ENCODE peak calls at places on chromosomes 11 and 22, in four cellular contexts. J is A549, W is tibial nerve, T is GM12878. A is an unnamed sample.

GRCh38 chr11:9982796-9983579 is 311.0 kb downstream of the SBF2 start:
- DNase-seq in J (peak), W (no peak), T (no peak), A (no peak)

GRCh38 chr11:120404495-120404894 is 68.3 kb downstream of the ARHGEF12 start:
- DNase-seq in J (no peak), W (no peak), T (no peak), A (no peak)

GRCh38 chr11:134510171-134510570 is 98.1 kb upstream of the B3GAT1 start:
- DNase-seq in J (no peak), W (no peak), T (no peak), A (no peak)

GRCh38 chr11:6862961-6863360 is at the start of gene OR10A2:
- DNase-seq in J (no peak), W (no peak), T (no peak), A (no peak)

GRCh38 chr11:125945011-125945796 is 640 bp upstream of the VSIG10L2 start:
- DNase-seq in J (no peak), W (no peak), T (no peak), A (no peak)

GRCh38 chr11:16787035-16787744 is 48.7 kb downstream of the C11orf58 start:
- DNase-seq in J (no peak), W (no peak), T (no peak), A (peak)

GRCh38 chr11:927871-928270 is 2.2 kb downstream of the AP2A2 start:
- DNase-seq in J (no peak), W (no peak), T (no peak), A (no peak)

GRCh38 chr11:20066013-20066782 is 94.1 kb downstream of the DBX1 start:
- DNase-seq in J (no peak), W (no peak), T (no peak), A (no peak)

GRCh38 chr22:32023251-32023827 is 19.7 kb upstream of the SLC5A1 start:
- DNase-seq in J (no peak), W (no peak), T (no peak), A (no peak)

GRCh38 chr11:70826541-70826943 is 425.8 kb downstream of the SHANK2 start:
- DNase-seq in J (no peak), W (no peak), T (no peak), A (peak)

GRCh38 chr22:42734406-42734805 is 13.7 kb upstream of the A4GALT start:
- DNase-seq in J (no peak), W (no peak), T (no peak), A (no peak)

GRCh38 chr11:76266269-76266668 is 60.0 kb upstream of the WNT11 start:
- DNase-seq in J (peak), W (no peak), T (no peak), A (peak)

GRCh38 chr11:76802621-76803020 is 19.5 kb downstream of the TSKU start:
- DNase-seq in J (peak), W (no peak), T (no peak), A (no peak)

GRCh38 chr11:437228-437870 is 4.5 kb downstream of the ANO9 start:
- DNase-seq in J (no peak), W (no peak), T (no peak), A (no peak)

GRCh38 chr22:29626497-29627195 is 23.2 kb downstream of the NF2 start:
- DNase-seq in J (no peak), W (no peak), T (no peak), A (no peak)

GRCh38 chr22:28810839-28811491 is 10.6 kb upstream of the XBP1 start:
- DNase-seq in J (no peak), W (no peak), T (no peak), A (no peak)

GRCh38 chr22:30092686-30093085 is 12.4 kb downstream of the HORMAD2 start:
- DNase-seq in J (no peak), W (no peak), T (no peak), A (no peak)

GRCh38 chr22:32324505-32325415 is 32.9 kb upstream of the RFPL3 start:
- DNase-seq in J (no peak), W (no peak), T (no peak), A (no peak)

GRCh38 chr22:30202531-30203006 is 44.0 kb downstream of the LIF start:
- DNase-seq in J (no peak), W (no peak), T (no peak), A (no peak)

GRCh38 chr11:22466809-22467208 is 128.6 kb downstream of the SLC17A6 start:
- DNase-seq in J (peak), W (no peak), T (no peak), A (no peak)

GRCh38 chr11:108897071-108897481 is 232.2 kb downstream of the DDX10 start:
- DNase-seq in J (no peak), W (no peak), T (no peak), A (no peak)

GRCh38 chr11:10450451-10451398 is 4.3 kb upstream of the AMPD3 start:
- DNase-seq in J (peak), W (no peak), T (no peak), A (no peak)

GRCh38 chr22:20530368-20531153 is 23.2 kb downstream of the MED15 start:
- DNase-seq in J (peak), W (no peak), T (no peak), A (no peak)

GRCh38 chr11:14413307-14414072 is 54.5 kb upstream of the RRAS2 start:
- DNase-seq in J (peak), W (no peak), T (no peak), A (peak)

GRCh38 chr11:68043349-68044144 is 4.7 kb downstream of the TCIRG1 start:
- DNase-seq in J (peak), W (no peak), T (no peak), A (peak)

GRCh38 chr11:21321530-21321929 is 652.1 kb downstream of the NELL1 start:
- DNase-seq in J (no peak), W (no peak), T (no peak), A (no peak)

GRCh38 chr11:110077866-110078325 is 15.3 kb upstream of the ZC3H12C start:
- DNase-seq in J (no peak), W (no peak), T (peak), A (no peak)

GRCh38 chr22:33565580-33565995 is 354.7 kb downstream of the LARGE1 start:
- DNase-seq in J (no peak), W (no peak), T (no peak), A (no peak)

GRCh38 chr11:107275632-107276031 is 182.0 kb downstream of the CWF19L2 start:
- DNase-seq in J (peak), W (no peak), T (no peak), A (no peak)

GRCh38 chr22:22239311-22239939 is 5.2 kb upstream of the VPREB1 start:
- DNase-seq in J (no peak), W (no peak), T (no peak), A (no peak)

GRCh38 chr11:58965246-58965985 is 26.1 kb downstream of the GLYATL1 start:
- DNase-seq in J (no peak), W (no peak), T (no peak), A (no peak)

GRCh38 chr11:2529636-2530035 is 84.8 kb downstream of the KCNQ1 start:
- DNase-seq in J (no peak), W (no peak), T (no peak), A (peak)

GRCh38 chr11:2517016-2517385 is 72.2 kb downstream of the KCNQ1 start:
- DNase-seq in J (no peak), W (no peak), T (no peak), A (peak)

GRCh38 chr11:43687120-43687791 is 6.7 kb downstream of the HSD17B12 start:
- DNase-seq in J (no peak), W (no peak), T (no peak), A (no peak)

GRCh38 chr11:10400856-10401255 is 54.2 kb upstream of the AMPD3 start:
- DNase-seq in J (no peak), W (no peak), T (no peak), A (no peak)

GRCh38 chr22:37517826-37518450 is 1.3 kb downstream of the CARD10 start:
- DNase-seq in J (no peak), W (no peak), T (no peak), A (no peak)
- H3K4me3 ChIP-seq in J (peak), W (peak), T (no peak), A (peak)

DNA sequence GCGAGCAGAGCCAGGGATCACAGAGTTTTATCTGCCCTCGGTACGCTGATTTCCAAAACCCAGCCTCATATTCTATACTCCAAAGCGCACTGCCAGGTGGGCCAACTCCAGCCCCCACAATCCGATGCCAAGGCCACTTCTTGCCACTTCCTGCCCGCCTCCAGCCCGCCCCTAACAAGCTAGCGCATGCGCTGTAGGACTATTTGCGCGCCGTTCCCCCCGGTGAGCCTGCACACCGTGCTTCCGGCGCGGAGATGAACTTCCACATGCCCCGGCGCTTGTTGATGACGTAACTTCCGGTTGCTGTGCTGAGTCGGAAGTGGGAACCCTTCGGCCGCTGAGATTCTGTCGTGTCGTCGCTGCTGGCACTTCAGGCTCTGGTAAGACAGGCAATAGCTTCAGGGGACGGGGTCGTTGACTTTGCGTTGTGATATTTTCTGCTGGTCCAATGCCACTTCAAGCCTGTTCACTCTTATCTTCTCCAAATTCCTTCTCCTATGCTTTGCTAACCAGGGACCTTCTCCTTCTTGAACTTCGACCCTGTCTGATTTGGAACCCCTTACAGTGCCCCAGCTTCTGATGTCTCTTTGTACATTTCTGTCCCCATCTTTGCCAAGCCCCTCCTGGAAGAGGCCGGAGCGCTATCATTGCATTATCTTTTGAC is at the start of gene UBE4A:
- DNase-seq in J (peak), W (peak), T (peak), A (peak)
- TF ChIP-seq EP300 in J (no peak), W (peak), T (peak), A (peak)

DNA sequence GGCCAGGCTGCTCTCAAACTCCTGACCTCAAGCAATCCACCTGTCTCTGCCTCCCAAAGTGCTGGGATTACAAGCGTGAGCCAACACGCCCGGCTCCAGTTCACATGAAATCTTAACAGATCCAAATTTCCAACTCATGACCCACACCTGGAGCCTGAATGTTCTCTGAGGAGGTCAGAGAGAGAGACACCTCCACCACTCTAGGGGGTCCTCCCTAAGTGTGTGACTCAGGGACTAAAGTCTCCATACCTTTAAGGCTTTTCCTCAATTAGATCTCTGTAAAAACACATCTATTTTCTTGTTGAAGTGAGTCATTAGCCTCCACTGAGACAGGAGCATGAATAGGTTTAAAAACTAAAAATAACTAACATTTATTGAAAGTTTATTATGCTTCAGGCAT is 376.4 kb downstream of the CADM1 start:
- DNase-seq in J (no peak), W (no peak), T (no peak), A (no peak)
- H3K27ac ChIP-seq in J (no peak), W (no peak), T (no peak), A (no peak)

DNA sequence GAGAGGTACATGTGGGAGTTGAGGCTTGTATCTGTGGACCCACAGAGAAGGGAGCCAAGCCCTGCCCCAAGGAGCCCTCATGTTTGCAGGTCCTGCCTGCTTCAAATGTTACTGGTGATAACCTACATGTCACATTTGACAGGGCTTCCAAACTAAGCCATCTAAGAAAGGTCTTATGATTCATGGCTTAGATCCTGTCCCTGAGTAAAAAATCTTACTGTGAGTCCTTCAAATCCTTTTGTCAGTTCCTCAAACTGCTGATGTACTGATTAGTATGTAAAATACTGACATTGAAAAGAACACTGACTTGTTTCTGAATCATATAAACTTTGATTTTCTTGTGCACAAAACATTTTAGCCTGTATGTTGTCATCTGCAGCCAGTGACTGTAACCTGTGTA is 1.0 kb upstream of the PANX1 start:
- DNase-seq in J (no peak), W (no peak), T (no peak), A (no peak)
- H3K4me3 ChIP-seq in J (peak), W (peak), T (peak), A (peak)

GRCh38 chr11:11808992-11809583 is 32.7 kb upstream of the USP47 start:
- DNase-seq in J (no peak), W (no peak), T (no peak), A (no peak)

GRCh38 chr11:11805228-11805627 is 36.5 kb upstream of the USP47 start:
- DNase-seq in J (no peak), W (no peak), T (no peak), A (no peak)

GRCh38 chr11:11807811-11808210 is 34.0 kb upstream of the USP47 start:
- DNase-seq in J (no peak), W (no peak), T (no peak), A (no peak)

GRCh38 chr11:11806074-11806473 is 35.7 kb upstream of the USP47 start:
- DNase-seq in J (no peak), W (no peak), T (no peak), A (no peak)

GRCh38 chr11:11806586-11806985 is 35.2 kb upstream of the USP47 start:
- DNase-seq in J (no peak), W (no peak), T (no peak), A (no peak)
- TF ChIP-seq EP300 in J (no peak), W (no peak), T (no peak), A (no peak)

GRCh38 chr11:47235163-47235562 is 13.5 kb downstream of the ACP2 start:
- DNase-seq in J (no peak), W (no peak), T (no peak), A (no peak)
- H3K27ac ChIP-seq in J (peak), W (no peak), T (no peak), A (peak)

DNA sequence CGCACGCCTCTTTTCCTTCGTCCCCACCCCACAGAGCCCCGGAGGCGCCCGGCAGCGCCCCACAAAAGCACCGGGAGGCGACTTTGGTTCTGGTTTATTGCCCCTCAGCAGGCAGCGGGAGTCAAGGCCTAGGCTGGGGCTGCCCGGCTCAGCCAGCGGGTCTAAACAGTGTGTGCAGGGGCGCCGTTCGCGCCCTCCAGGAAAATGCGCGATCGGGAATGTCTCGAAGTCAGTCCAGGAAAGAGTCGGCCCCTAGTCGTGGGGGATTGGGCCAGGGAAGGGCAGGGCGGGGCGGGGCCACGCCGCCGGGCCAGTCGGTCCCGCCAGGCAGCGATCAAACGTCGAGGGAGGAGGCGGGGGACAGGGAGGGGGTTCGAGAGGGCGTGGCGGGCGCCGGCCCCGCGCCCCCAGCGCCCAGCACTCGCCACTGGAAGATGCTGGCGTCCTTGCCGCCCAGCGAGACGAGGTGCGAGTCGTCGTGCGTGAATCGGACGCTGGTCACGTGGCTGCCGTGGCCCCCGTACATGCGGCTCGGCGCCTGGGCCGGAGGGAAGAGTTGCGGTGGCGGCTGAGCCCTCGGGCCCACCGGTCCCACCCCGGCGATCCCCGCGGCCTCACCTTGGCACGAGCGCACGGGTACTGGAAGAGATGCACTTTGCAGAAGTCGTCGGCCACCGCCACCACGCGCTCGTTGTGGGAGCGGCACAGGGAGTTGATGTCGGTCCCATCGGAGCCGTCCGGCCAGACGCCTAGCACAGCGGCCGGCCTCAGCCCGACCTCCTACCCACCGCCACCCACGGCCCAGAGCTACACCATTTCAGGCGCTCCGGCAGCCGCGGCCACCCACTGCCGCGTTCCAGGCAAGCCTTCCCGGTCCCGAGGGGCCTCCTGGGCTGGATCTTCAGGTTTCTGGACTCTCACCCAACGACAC is 741 bp upstream of the MTA2 start:
- DNase-seq in J (peak), W (peak), T (no peak), A (peak)
- H3K4me3 ChIP-seq in J (peak), W (peak), T (peak), A (peak)

DNA sequence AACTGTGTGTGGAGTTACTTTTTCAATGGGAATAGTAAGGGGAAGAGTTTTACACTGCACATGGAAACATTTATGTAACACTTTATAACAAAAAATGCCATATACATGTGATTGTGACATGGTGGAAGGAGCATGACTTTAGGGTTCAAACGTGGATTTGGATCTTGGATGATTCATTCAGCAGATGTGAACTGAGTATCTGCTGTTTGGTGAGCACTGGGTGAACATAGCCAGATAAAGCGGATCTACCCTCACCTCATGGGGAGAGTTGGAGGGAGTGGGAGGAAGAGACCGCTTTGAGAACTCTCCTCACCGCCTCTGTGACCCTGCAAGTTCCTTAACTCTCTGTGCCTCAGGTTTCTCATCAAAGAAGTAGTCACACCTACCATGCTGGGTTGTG is 3.1 kb downstream of the NAA40 start:
- DNase-seq in J (no peak), W (no peak), T (no peak), A (no peak)
- TF ChIP-seq EP300 in J (no peak), W (no peak), T (no peak), A (no peak)

GRCh38 chr11:72605958-72606357 is 68.3 kb downstream of the PDE2A start:
- DNase-seq in J (no peak), W (no peak), T (no peak), A (no peak)
- H3K27ac ChIP-seq in J (no peak), W (no peak), T (no peak), A (no peak)

DNA sequence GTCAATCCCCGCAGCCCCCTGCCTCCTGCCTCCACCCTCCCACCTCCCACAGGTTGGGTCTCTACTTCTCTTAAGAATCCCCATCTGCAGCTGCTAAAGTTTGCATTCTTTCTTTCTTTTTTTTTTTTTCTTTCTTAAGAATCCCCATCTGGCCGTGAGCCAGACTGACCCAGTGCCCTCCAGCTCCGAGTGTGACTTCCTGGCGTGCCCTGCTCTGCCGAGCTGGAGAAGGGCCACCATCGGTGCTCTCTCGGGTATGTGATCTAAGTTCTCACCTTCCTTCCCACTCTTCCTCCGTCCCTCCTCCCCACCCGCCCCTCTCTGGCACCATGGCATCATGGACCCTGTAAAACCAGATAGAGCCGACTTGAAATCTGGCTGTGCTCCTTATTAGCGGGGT is 66.7 kb upstream of the LMO1 start:
- DNase-seq in J (no peak), W (no peak), T (no peak), A (no peak)
- H3K4me3 ChIP-seq in J (no peak), W (no peak), T (no peak), A (no peak)

A was measured in sigmoid colon.